ENCODE peak calls at places on chromosomes 12 and 14, in ten cellular contexts. L, A, O, X, P, C, W, U, B and N are unnamed samples.

GRCh38 chr14:37991027-37991426 is 216.7 kb upstream of the SSTR1 start:
- DNase-seq in A (no peak), L (no peak), O (no peak), U (no peak), B (no peak), X (no peak), C (no peak), P (no peak), W (no peak), N (no peak)

GRCh38 chr12:104320627-104321024 is 17.1 kb downstream of the EID3 start:
- DNase-seq in P (no peak), W (no peak), U (no peak), X (no peak), L (no peak), B (no peak), C (no peak), A (no peak), O (no peak), N (no peak)

GRCh38 chr14:101167428-101167827 is 263.9 kb upstream of the RTL1 start:
- DNase-seq in A (no peak), P (no peak), C (no peak), X (no peak), W (no peak), L (no peak), O (no peak), U (no peak), B (no peak), N (no peak)

GRCh38 chr14:70130498-70130897 is 58.3 kb downstream of the SLC8A3 start:
- DNase-seq in B (no peak), W (no peak), L (no peak), C (no peak), U (no peak), X (no peak), O (peak), A (no peak), P (no peak), N (no peak)

GRCh38 chr12:65275627-65276026 is 2.9 kb upstream of the MSRB3 start:
- DNase-seq in A (no peak), L (peak), C (no peak), W (no peak), P (no peak), O (no peak), B (no peak), X (no peak), U (no peak), N (no peak)

GRCh38 chr12:40697566-40698257 is 5.5 kb downstream of the CNTN1 start:
- DNase-seq in A (no peak), P (no peak), O (no peak), C (no peak), W (no peak), L (no peak), U (no peak), X (no peak), B (no peak), N (no peak)

GRCh38 chr12:15404485-15404884 is 82.2 kb downstream of the PTPRO start:
- DNase-seq in X (no peak), O (no peak), L (peak), W (no peak), A (no peak), C (no peak), B (no peak), U (no peak), P (peak), N (no peak)

GRCh38 chr14:64707661-64708060 is 3.4 kb downstream of the PLEKHG3 start:
- DNase-seq in X (peak), W (no peak), U (no peak), A (no peak), L (no peak), P (peak), O (no peak), C (no peak), B (peak), N (no peak)

GRCh38 chr14:102394717-102395378 is 32.1 kb downstream of the TECPR2 start:
- DNase-seq in X (no peak), C (no peak), O (no peak), L (no peak), W (no peak), P (no peak), B (no peak), A (no peak), U (no peak), N (no peak)

GRCh38 chr14:67411820-67412421 is at the start of gene PLEK2:
- DNase-seq in U (no peak), O (no peak), C (no peak), A (peak), P (peak), X (peak), B (peak), W (peak), L (no peak), N (no peak)

GRCh38 chr12:59375633-59376032 is 220.2 kb upstream of the SLC16A7 start:
- DNase-seq in A (no peak), O (no peak), L (no peak), W (no peak), X (no peak), P (no peak), U (no peak), B (no peak), C (no peak), N (no peak)

GRCh38 chr12:14846878-14847580 is 3.7 kb upstream of the ART4 start:
- DNase-seq in U (no peak), W (no peak), B (no peak), O (no peak), P (no peak), A (no peak), L (no peak), C (no peak), X (no peak), N (no peak)

GRCh38 chr12:73599268-73599667 is 938.4 kb upstream of the ATXN7L3B start:
- DNase-seq in A (no peak), C (no peak), L (no peak), W (no peak), O (no peak), P (no peak), B (no peak), U (no peak), X (no peak), N (no peak)

GRCh38 chr12:109711596-109712461 is 1.8 kb upstream of the FAM222A start:
- DNase-seq in P (no peak), O (no peak), C (no peak), B (no peak), L (no peak), X (no peak), A (peak), U (no peak), W (no peak), N (no peak)

GRCh38 chr12:76694369-76694768 is 69.5 kb upstream of the ZDHHC17 start:
- DNase-seq in X (no peak), L (no peak), P (no peak), C (peak), B (no peak), O (no peak), A (no peak), W (no peak), U (no peak), N (no peak)

GRCh38 chr14:91414475-91415342 is 2.9 kb downstream of the CCDC88C start:
- DNase-seq in U (no peak), P (no peak), W (no peak), C (no peak), B (no peak), O (no peak), A (no peak), L (no peak), X (no peak), N (no peak)

GRCh38 chr14:38948171-38948570 is 154.9 kb downstream of the SEC23A start:
- DNase-seq in C (peak), W (no peak), L (peak), X (no peak), U (peak), B (no peak), P (no peak), A (no peak), O (no peak), N (peak)

GRCh38 chr14:88202296-88202695 is 120.8 kb downstream of the KCNK10 start:
- DNase-seq in C (no peak), P (no peak), X (no peak), O (no peak), B (no peak), L (no peak), W (no peak), A (no peak), U (no peak), N (no peak)

GRCh38 chr14:75702107-75702506 is 41.1 kb downstream of the TTLL5 start:
- DNase-seq in C (no peak), L (no peak), X (no peak), A (peak), U (no peak), W (no peak), B (no peak), O (no peak), P (no peak), N (no peak)

GRCh38 chr12:10354502-10354901 is 35.3 kb downstream of the KLRK1 start:
- DNase-seq in O (no peak), U (no peak), L (no peak), X (peak), A (peak), P (no peak), B (no peak), W (no peak), C (no peak), N (no peak)

GRCh38 chr12:116474331-116474730 is 84.8 kb upstream of the MAP1LC3B2 start:
- DNase-seq in U (no peak), O (no peak), A (no peak), C (no peak), P (no peak), B (no peak), X (no peak), L (no peak), W (no peak), N (no peak)

GRCh38 chr14:29953501-29953900 is 25.9 kb upstream of the PRKD1 start:
- DNase-seq in O (no peak), C (no peak), L (no peak), X (no peak), W (no peak), U (no peak), B (no peak), A (no peak), P (no peak), N (no peak)

GRCh38 chr12:16012086-16012485 is 101.0 kb downstream of the DERA start:
- DNase-seq in A (peak), X (no peak), B (no peak), U (no peak), W (no peak), L (peak), C (no peak), O (no peak), P (no peak), N (peak)

GRCh38 chr12:87428701-87429277 is 600.4 kb downstream of the C12orf50 start:
- DNase-seq in A (no peak), P (peak), B (no peak), L (peak), C (peak), U (no peak), X (no peak), W (no peak), O (no peak), N (no peak)

GRCh38 chr14:100842799-100843198 is 16.9 kb downstream of the MEG3 start:
- DNase-seq in O (no peak), L (peak), U (peak), B (no peak), W (no peak), P (peak), A (no peak), X (peak), C (peak), N (peak)

GRCh38 chr12:57124259-57124877 is 3.9 kb upstream of the LRP1 start:
- DNase-seq in W (peak), O (peak), B (peak), P (peak), U (no peak), L (peak), A (peak), X (peak), C (peak), N (no peak)

GRCh38 chr12:50182461-50182860 is 15.3 kb upstream of the CERS5 start:
- DNase-seq in A (no peak), W (no peak), P (no peak), L (no peak), O (no peak), B (no peak), C (no peak), X (no peak), U (no peak), N (no peak)

GRCh38 chr12:65023485-65023884 is 97.6 kb downstream of the WIF1 start:
- DNase-seq in O (no peak), C (no peak), B (no peak), W (no peak), L (no peak), P (no peak), U (no peak), X (no peak), A (no peak), N (no peak)

GRCh38 chr12:93879476-93880376 is 202.6 kb downstream of the CRADD start:
- DNase-seq in X (peak), C (no peak), U (peak), L (no peak), O (no peak), P (peak), W (no peak), A (no peak), B (no peak), N (no peak)

GRCh38 chr14:61477845-61478438 is 156.6 kb downstream of the PRKCH start:
- DNase-seq in B (peak), L (peak), X (peak), U (no peak), W (no peak), A (peak), C (peak), O (peak), P (no peak), N (no peak)

GRCh38 chr14:46490150-46490769 is 161.3 kb downstream of the RPL10L start:
- DNase-seq in C (no peak), P (no peak), L (no peak), X (no peak), B (no peak), W (no peak), O (no peak), U (no peak), A (no peak), N (no peak)

GRCh38 chr14:90922141-90922540 is 105.9 kb upstream of the TTC7B start:
- DNase-seq in W (no peak), P (no peak), B (no peak), C (no peak), X (no peak), O (no peak), U (no peak), A (no peak), L (no peak), N (no peak)